ENCODE peak calls at places on chromosomes 11 and 22, in six cellular contexts. C, V, L, K, A and I are unnamed samples.

GRCh38 chr11:74846770-74847169 is 98.1 kb downstream of the RNF169 start:
- DNase-seq in K (no peak), V (no peak), A (no peak), C (no peak), L (no peak), I (no peak)

GRCh38 chr22:50186181-50186731 is 543 bp downstream of the TRABD start:
- DNase-seq in K (no peak), C (no peak), A (no peak), V (peak), L (no peak), I (no peak)

GRCh38 chr11:12121504-12121903 is 11.1 kb downstream of the MICAL2 start:
- DNase-seq in V (no peak), A (no peak), C (no peak), K (no peak), L (no peak), I (no peak)

GRCh38 chr11:64971421-64972233 is at the start of gene MAJIN:
- DNase-seq in L (peak), V (peak), A (peak), C (peak), K (no peak), I (no peak)

GRCh38 chr22:50399751-50400331 is 56.7 kb downstream of the PPP6R2 start:
- DNase-seq in A (no peak), K (peak), C (no peak), V (peak), L (peak), I (no peak)

GRCh38 chr22:43136255-43136654 is 6.9 kb downstream of the MCAT start:
- DNase-seq in C (peak), A (no peak), K (peak), V (peak), L (peak), I (peak)

GRCh38 chr11:134371436-134372185 is 39.8 kb downstream of the GLB1L2 start:
- DNase-seq in A (no peak), L (no peak), K (no peak), V (no peak), C (no peak), I (no peak)

GRCh38 chr11:85634747-85635146 is 6.4 kb downstream of the TMEM126B start:
- DNase-seq in L (no peak), A (no peak), V (no peak), K (peak), C (no peak), I (no peak)

GRCh38 chr11:46383974-46384701 is 2.7 kb downstream of the MDK start:
- DNase-seq in K (no peak), C (no peak), A (no peak), L (no peak), V (no peak), I (no peak)

GRCh38 chr11:105466582-105467228 is 143.2 kb upstream of the GRIA4 start:
- DNase-seq in L (no peak), K (peak), A (no peak), C (no peak), V (no peak), I (no peak)

GRCh38 chr11:122062763-122063162 is 53.3 kb downstream of the BLID start:
- DNase-seq in A (no peak), C (no peak), V (no peak), K (no peak), L (no peak), I (no peak)

GRCh38 chr11:125110506-125110905 is 920 bp downstream of the TMEM218 start:
- DNase-seq in A (no peak), V (no peak), K (no peak), L (no peak), C (no peak), I (no peak)

GRCh38 chr11:63543711-63544110 is 7.1 kb downstream of the PLAAT4 start:
- DNase-seq in K (no peak), A (no peak), C (no peak), L (no peak), V (no peak), I (no peak)

GRCh38 chr11:44760917-44761545 is 34.3 kb downstream of the TSPAN18 start:
- DNase-seq in A (no peak), C (no peak), L (peak), V (peak), K (no peak), I (no peak)

GRCh38 chr22:50525991-50526848 is 822 bp upstream of the SCO2 start:
- DNase-seq in K (peak), C (peak), A (no peak), V (peak), L (peak), I (peak)

GRCh38 chr11:47569646-47570045 is 4.2 kb downstream of the PTPMT1 start:
- DNase-seq in L (no peak), C (no peak), A (no peak), V (peak), K (no peak), I (no peak)

GRCh38 chr11:47566166-47566546 is 757 bp downstream of the PTPMT1 start:
- DNase-seq in A (no peak), V (no peak), L (no peak), C (no peak), K (no peak), I (no peak)

GRCh38 chr11:47564933-47565339 is 463 bp upstream of the PTPMT1 start:
- DNase-seq in L (no peak), C (no peak), K (no peak), A (no peak), V (no peak), I (no peak)

GRCh38 chr11:47560431-47560830 is 5.0 kb upstream of the PTPMT1 start:
- DNase-seq in A (no peak), C (no peak), L (no peak), V (no peak), K (no peak), I (no peak)

GRCh38 chr11:47565340-47566165 is at the start of gene PTPMT1:
- DNase-seq in V (peak), C (peak), K (peak), A (no peak), L (peak), I (peak)
- TF ChIP-seq POLR2A in V (peak), C (peak), K (peak), A (peak), L (peak), I (peak)

DNA sequence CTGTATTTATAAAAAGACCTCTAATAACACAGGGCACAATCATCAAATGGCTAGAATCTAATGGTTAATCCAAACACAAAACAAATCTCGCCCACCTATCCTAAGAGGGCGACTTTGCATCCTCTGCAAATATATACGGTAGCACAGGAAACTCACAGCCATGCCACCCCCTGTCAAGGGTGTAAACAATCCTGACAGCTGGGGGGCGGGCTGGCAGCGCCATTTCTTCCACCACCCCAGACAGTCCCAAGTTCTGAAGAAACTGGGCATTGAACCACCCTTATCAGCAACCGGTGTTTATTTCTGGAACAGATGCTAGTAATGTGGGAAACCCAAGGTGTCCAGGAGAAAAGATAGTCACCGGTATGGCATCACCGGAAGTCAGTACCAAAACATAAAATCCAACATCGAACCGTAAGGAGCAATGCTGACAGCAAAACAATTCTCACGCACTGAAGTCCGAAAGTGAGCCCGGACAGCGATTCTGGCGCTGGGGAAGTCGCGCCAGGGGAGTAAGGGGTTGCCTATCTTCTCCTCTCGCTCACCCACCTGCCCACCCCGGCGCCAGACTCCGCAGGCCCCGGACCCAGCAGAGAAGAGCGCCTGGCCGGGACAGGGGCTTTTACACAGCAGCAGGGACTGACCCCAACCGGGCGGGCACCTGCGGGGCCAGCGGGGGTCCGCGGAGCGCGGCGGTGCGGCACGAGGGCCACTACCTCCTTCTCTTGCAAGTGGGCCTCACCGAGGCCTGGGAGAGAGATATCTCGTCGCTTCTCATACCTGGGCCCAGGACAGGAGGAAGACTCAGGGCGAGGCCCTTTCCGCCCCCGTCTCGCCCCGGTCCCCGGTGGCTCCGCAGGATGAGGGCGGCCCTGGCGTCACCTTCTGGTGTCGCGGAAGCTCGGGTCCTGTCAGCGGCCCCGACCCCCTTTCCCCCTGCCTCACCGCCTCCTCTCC is 643 bp downstream of the FBXO3 start:
- DNase-seq in L (peak), V (peak), A (no peak), K (peak), C (peak), I (no peak)
- TF ChIP-seq TAF1 in L (no peak), V (no peak), A (no peak), K (no peak), C (no peak), I (no peak)

DNA sequence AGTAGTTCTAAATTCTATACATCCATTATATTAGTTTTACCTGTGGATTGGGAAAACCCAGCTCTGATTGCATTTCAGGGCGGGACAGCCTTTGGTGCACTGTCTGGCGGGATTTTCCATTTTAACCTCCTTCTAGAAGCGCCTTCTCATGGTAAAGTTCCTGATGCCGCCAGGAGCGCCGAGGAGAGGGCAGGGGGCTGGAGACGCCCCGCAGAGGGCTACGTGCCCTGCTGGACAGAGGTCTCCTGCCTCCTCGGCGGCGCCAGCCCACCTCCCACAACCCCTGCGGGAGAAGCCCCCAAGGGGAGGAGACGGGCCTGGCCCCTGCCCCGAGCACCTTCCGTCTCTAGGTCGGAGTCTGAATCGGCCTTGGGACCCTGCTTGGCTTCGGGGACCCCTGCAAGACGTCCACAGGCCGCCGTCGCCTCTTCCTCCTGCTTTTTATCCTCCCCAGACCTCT is 1.2 kb upstream of the P2RX6 start:
- DNase-seq in A (no peak), K (no peak), L (no peak), V (no peak), C (no peak), I (no peak)
- TF ChIP-seq POLR2A in A (no peak), K (no peak), L (no peak), V (no peak), C (no peak), I (no peak)

GRCh38 chr11:19345519-19345847 is 104.7 kb upstream of the E2F8 start:
- DNase-seq in V (no peak), L (peak), C (peak), A (no peak), K (no peak), I (peak)
- TF ChIP-seq TAF1 in V (no peak), L (no peak), C (no peak), A (no peak), K (no peak), I (no peak)

GRCh38 chr22:37957232-37957631 is 3.7 kb downstream of the POLR2F start:
- DNase-seq in K (no peak), C (no peak), V (no peak), L (no peak), A (no peak), I (no peak)

GRCh38 chr22:37953062-37953436 is 352 bp downstream of the C22orf23 start:
- DNase-seq in K (no peak), V (peak), A (no peak), C (no peak), L (peak), I (no peak)

GRCh38 chr22:37951305-37951704 is 2.1 kb downstream of the C22orf23 start:
- DNase-seq in C (no peak), L (no peak), V (no peak), A (no peak), K (peak), I (no peak)

GRCh38 chr22:37959231-37959825 is 5.8 kb downstream of the POLR2F start:
- DNase-seq in V (no peak), A (no peak), C (no peak), K (no peak), L (no peak), I (no peak)

DNA sequence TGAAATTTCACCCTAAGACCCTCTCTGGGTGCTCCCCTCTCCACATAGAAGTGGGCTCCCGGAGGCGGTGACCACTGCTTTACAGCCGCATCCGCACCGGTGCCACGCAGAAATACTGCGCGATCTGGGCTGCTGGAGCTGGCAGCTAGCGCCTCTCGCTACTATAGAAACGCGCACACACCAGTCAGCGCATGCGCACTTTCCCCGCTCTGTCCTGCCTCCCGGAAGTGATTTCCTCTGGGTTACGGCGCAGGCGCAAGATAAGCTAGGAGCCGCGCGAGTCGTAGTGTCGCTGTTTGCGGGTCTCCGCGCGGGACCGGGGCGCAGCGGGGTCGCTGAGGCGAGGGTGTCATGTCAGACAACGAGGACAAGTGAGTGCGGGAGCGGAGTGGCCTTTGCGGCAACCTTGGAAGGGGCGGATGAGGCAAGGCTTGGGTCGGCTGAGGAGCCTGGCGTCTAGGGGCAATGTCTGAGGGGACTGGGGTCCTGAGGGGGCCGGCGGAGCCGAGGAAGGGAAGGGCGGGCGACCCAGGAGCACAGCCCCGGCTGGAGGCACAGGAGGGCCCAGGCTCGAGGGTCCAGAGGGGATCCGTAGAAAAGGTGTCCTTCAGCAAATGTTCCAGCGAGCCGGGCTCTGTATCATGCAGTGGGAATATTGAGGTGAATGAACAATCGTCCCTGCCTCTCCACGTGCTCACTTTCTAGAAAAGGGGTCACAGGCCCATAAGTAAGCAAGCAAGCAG is at the start of the genes C22orf23 and POLR2F:
- DNase-seq in V (peak), L (peak), C (peak), A (peak), K (peak), I (peak)
- TF ChIP-seq POLR2A in V (peak), L (no peak), C (peak), A (peak), K (peak), I (peak)

GRCh38 chr11:29231991-29232390 is 784.8 kb downstream of the KCNA4 start:
- DNase-seq in C (no peak), V (no peak), A (no peak), L (no peak), K (no peak), I (no peak)
- TF ChIP-seq TAF1 in C (no peak), V (no peak), A (no peak), L (no peak), K (no peak), I (no peak)

GRCh38 chr11:73176145-73176891 is 34.2 kb upstream of the FCHSD2 start:
- DNase-seq in L (no peak), C (no peak), A (no peak), V (no peak), K (peak), I (no peak)

GRCh38 chr11:73176892-73177155 is 34.7 kb upstream of the FCHSD2 start:
- DNase-seq in A (no peak), C (no peak), L (no peak), V (no peak), K (no peak), I (no peak)

GRCh38 chr11:73177380-73178091 is 35.4 kb upstream of the FCHSD2 start:
- DNase-seq in K (peak), L (no peak), V (no peak), A (no peak), C (no peak), I (no peak)

GRCh38 chr11:73178092-73178539 is 36.0 kb upstream of the FCHSD2 start:
- DNase-seq in K (peak), V (peak), L (peak), C (peak), A (peak), I (peak)

GRCh38 chr11:73178681-73179080 is 36.6 kb upstream of the FCHSD2 start:
- DNase-seq in K (no peak), C (no peak), A (no peak), V (no peak), L (no peak), I (no peak)
- TF ChIP-seq POLR2A in K (no peak), C (no peak), A (no peak), V (no peak), L (no peak), I (no peak)